ENCODE peak calls at places on chromosomes 13 and 19, in four cellular contexts. One of them, this sample, is unnamed.

GRCh38 chr13:98930014-98930625 is 47.7 kb downstream of the DOCK9 start:
- DNase-seq in heart right ventricle: no peak
- DNase-seq in upper lobe of left lung: no peak
- DNase-seq in CD8-positive, alpha-beta T cell: no peak
- DNase-seq in this sample: no peak

GRCh38 chr19:10362259-10362658 is 18.1 kb downstream of the TYK2 start:
- DNase-seq in heart right ventricle: no peak
- DNase-seq in upper lobe of left lung: no peak
- DNase-seq in CD8-positive, alpha-beta T cell: no peak
- DNase-seq in this sample: no peak

GRCh38 chr19:10214784-10215183 is 16.3 kb downstream of the S1PR2 start:
- DNase-seq in heart right ventricle: no peak
- DNase-seq in upper lobe of left lung: no peak
- DNase-seq in CD8-positive, alpha-beta T cell: no peak
- DNase-seq in this sample: no peak

GRCh38 chr19:8988204-8988603 is 22.0 kb downstream of the MUC16 start:
- DNase-seq in heart right ventricle: no peak
- DNase-seq in upper lobe of left lung: no peak
- DNase-seq in CD8-positive, alpha-beta T cell: no peak
- DNase-seq in this sample: no peak

GRCh38 chr19:31350693-31351211 is 1.5 kb upstream of the TSHZ3 start:
- DNase-seq in heart right ventricle: peak; percentile 65
- DNase-seq in upper lobe of left lung: peak; percentile 40
- DNase-seq in CD8-positive, alpha-beta T cell: no peak
- DNase-seq in this sample: no peak

GRCh38 chr13:25231537-25231936 is 55.8 kb downstream of the MTMR6 start:
- DNase-seq in heart right ventricle: no peak
- DNase-seq in upper lobe of left lung: no peak
- DNase-seq in CD8-positive, alpha-beta T cell: no peak
- DNase-seq in this sample: no peak

GRCh38 chr19:56748443-56748842 is 76.9 kb upstream of the ZNF835 start:
- DNase-seq in heart right ventricle: no peak
- DNase-seq in upper lobe of left lung: no peak
- DNase-seq in CD8-positive, alpha-beta T cell: no peak
- DNase-seq in this sample: no peak

GRCh38 chr19:10611907-10612306 is 13.4 kb upstream of the SLC44A2 start:
- DNase-seq in heart right ventricle: no peak
- DNase-seq in upper lobe of left lung: no peak
- DNase-seq in CD8-positive, alpha-beta T cell: no peak
- DNase-seq in this sample: no peak

GRCh38 chr13:51453308-51453958 is 597 bp upstream of the INTS6 start:
- DNase-seq in heart right ventricle: peak; percentile 85
- DNase-seq in upper lobe of left lung: no peak
- DNase-seq in CD8-positive, alpha-beta T cell: peak; percentile 66
- DNase-seq in this sample: no peak

GRCh38 chr19:1945899-1946298 is 4.9 kb downstream of the CSNK1G2 start:
- DNase-seq in heart right ventricle: peak; percentile 32
- DNase-seq in upper lobe of left lung: peak; percentile 51
- DNase-seq in CD8-positive, alpha-beta T cell: no peak
- DNase-seq in this sample: no peak

GRCh38 chr13:98332691-98333090 is 155.6 kb upstream of the RNF113B start:
- DNase-seq in heart right ventricle: no peak
- DNase-seq in upper lobe of left lung: no peak
- DNase-seq in CD8-positive, alpha-beta T cell: no peak
- DNase-seq in this sample: no peak

GRCh38 chr13:66200555-66200954 is 1029.6 kb downstream of the PCDH9 start:
- DNase-seq in heart right ventricle: no peak
- DNase-seq in upper lobe of left lung: no peak
- DNase-seq in CD8-positive, alpha-beta T cell: no peak
- DNase-seq in this sample: no peak

GRCh38 chr13:20160346-20161274 is at the start of gene GJA3:
- DNase-seq in heart right ventricle: peak; percentile 61
- DNase-seq in upper lobe of left lung: no peak
- DNase-seq in CD8-positive, alpha-beta T cell: peak; percentile 12
- DNase-seq in this sample: no peak

GRCh38 chr19:58450836-58451357 is 525 bp upstream of the ZNF324B start:
- DNase-seq in heart right ventricle: no peak
- DNase-seq in upper lobe of left lung: no peak
- DNase-seq in CD8-positive, alpha-beta T cell: no peak
- DNase-seq in this sample: no peak

GRCh38 chr13:48852911-48853310 is 122.8 kb upstream of the FNDC3A start:
- DNase-seq in heart right ventricle: no peak
- DNase-seq in upper lobe of left lung: no peak
- DNase-seq in CD8-positive, alpha-beta T cell: no peak
- DNase-seq in this sample: no peak

GRCh38 chr19:39319892-39320168 is 833 bp downstream of the LRFN1 start:
- DNase-seq in heart right ventricle: no peak
- DNase-seq in upper lobe of left lung: no peak
- DNase-seq in CD8-positive, alpha-beta T cell: no peak
- DNase-seq in this sample: no peak

GRCh38 chr19:45255611-45256157 is 4.6 kb downstream of the MARK4 start:
- DNase-seq in heart right ventricle: no peak
- DNase-seq in upper lobe of left lung: no peak
- DNase-seq in CD8-positive, alpha-beta T cell: no peak
- DNase-seq in this sample: no peak
- TF ChIP-seq CTCF in heart right ventricle: no peak
- TF ChIP-seq CTCF in upper lobe of left lung: no peak
- TF ChIP-seq CTCF in CD8-positive, alpha-beta T cell: no peak
- TF ChIP-seq CTCF in this sample: no peak

GRCh38 chr13:52652980-52653303 is 306 bp downstream of the SUGT1 start:
- DNase-seq in heart right ventricle: no peak
- DNase-seq in upper lobe of left lung: no peak
- DNase-seq in CD8-positive, alpha-beta T cell: no peak
- DNase-seq in this sample: no peak
- TF ChIP-seq CTCF in heart right ventricle: no peak
- TF ChIP-seq CTCF in upper lobe of left lung: no peak
- TF ChIP-seq CTCF in CD8-positive, alpha-beta T cell: peak; percentile 29
- TF ChIP-seq CTCF in this sample: no peak

DNA sequence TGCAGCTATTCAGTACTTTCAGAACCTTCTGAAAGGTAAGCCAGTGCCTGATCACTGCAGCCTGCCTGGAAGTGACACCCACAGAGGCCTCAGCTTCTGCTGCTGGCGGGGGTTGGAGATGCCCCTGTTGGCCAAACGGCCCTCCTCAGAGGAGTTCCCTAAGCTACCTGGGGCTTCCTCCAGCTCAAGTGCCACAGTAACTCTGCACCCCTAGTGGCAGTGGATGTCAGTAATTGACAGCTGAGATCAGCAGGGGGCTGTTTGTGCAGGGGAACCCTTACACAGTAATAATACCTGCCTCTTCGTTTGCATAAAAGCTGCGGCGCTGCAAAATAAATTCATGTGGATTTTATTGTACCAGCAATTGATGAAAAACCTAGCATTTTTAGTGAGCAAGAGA is 28.9 kb downstream of the TDRD12 start:
- DNase-seq in heart right ventricle: no peak
- DNase-seq in upper lobe of left lung: no peak
- DNase-seq in CD8-positive, alpha-beta T cell: no peak
- DNase-seq in this sample: no peak
- TF ChIP-seq CTCF in heart right ventricle: no peak
- TF ChIP-seq CTCF in upper lobe of left lung: no peak
- TF ChIP-seq CTCF in CD8-positive, alpha-beta T cell: peak; percentile 48
- TF ChIP-seq CTCF in this sample: no peak

GRCh38 chr13:43981091-43981490 is 101.4 kb downstream of the LACC1 start:
- DNase-seq in heart right ventricle: no peak
- DNase-seq in upper lobe of left lung: no peak
- DNase-seq in CD8-positive, alpha-beta T cell: no peak
- DNase-seq in this sample: no peak
- TF ChIP-seq CTCF in heart right ventricle: no peak
- TF ChIP-seq CTCF in upper lobe of left lung: no peak
- TF ChIP-seq CTCF in CD8-positive, alpha-beta T cell: no peak
- TF ChIP-seq CTCF in this sample: no peak